ENCODE peak calls at places on chromosome 1, in five cellular contexts. V, U, M, A and L are unnamed samples.

GRCh38 chr1:164912290-164912689 is 353.3 kb downstream of the PBX1 start:
- DNase-seq in V (no peak), U (no peak), M (no peak), A (no peak), L (no peak)

GRCh38 chr1:213332491-213332890 is 281.4 kb downstream of the RPS6KC1 start:
- DNase-seq in V (no peak), U (no peak), M (no peak), A (no peak), L (no peak)

GRCh38 chr1:15076807-15077206 is 76.7 kb upstream of the TMEM51 start:
- DNase-seq in V (no peak), U (no peak), M (no peak), A (no peak), L (no peak)

GRCh38 chr1:153679337-153680119 is 1.0 kb downstream of the NPR1 start:
- DNase-seq in V (no peak), U (no peak), M (no peak), A (no peak), L (no peak)

GRCh38 chr1:78830321-78830720 is 176.2 kb downstream of the ADGRL4 start:
- DNase-seq in V (no peak), U (no peak), M (no peak), A (no peak), L (no peak)

GRCh38 chr1:203136409-203137042 is 9.0 kb downstream of the ADORA1 start:
- DNase-seq in V (peak), U (no peak), M (no peak), A (no peak), L (no peak)

GRCh38 chr1:205512059-205513045 is 7.9 kb downstream of the CDK18 start:
- DNase-seq in V (no peak), U (no peak), M (no peak), A (no peak), L (no peak)

GRCh38 chr1:63691672-63692425 is 82.0 kb upstream of the ROR1 start:
- DNase-seq in V (peak), U (no peak), M (peak), A (peak), L (peak)

GRCh38 chr1:168387781-168388760 is 107.4 kb downstream of the TBX19 start:
- DNase-seq in V (no peak), U (no peak), M (no peak), A (no peak), L (no peak)

GRCh38 chr1:110390096-110390495 is 730 bp downstream of the SLC16A4 start:
- DNase-seq in V (no peak), U (no peak), M (peak), A (no peak), L (no peak)

GRCh38 chr1:203086992-203087763 is 1.4 kb upstream of the MYOG start:
- DNase-seq in V (no peak), U (no peak), M (no peak), A (no peak), L (no peak)

GRCh38 chr1:8702121-8702520 is 115.3 kb downstream of the RERE start:
- DNase-seq in V (peak), U (no peak), M (peak), A (peak), L (peak)

GRCh38 chr1:226378071-226378470 is 29.8 kb downstream of the PARP1 start:
- DNase-seq in V (no peak), U (no peak), M (no peak), A (no peak), L (no peak)

GRCh38 chr1:110035236-110035752 is 870 bp downstream of the STRIP1 start:
- DNase-seq in V (peak), U (no peak), M (no peak), A (no peak), L (no peak)

GRCh38 chr1:228016181-228016510 is 9.3 kb downstream of the WNT3A start:
- DNase-seq in V (no peak), U (no peak), M (no peak), A (no peak), L (no peak)

GRCh38 chr1:6962390-6962955 is 177.2 kb downstream of the CAMTA1 start:
- DNase-seq in V (no peak), U (no peak), M (no peak), A (peak), L (peak)

GRCh38 chr1:226309398-226310122 is 596 bp upstream of the LIN9 start:
- DNase-seq in V (peak), U (no peak), M (peak), A (no peak), L (no peak)

GRCh38 chr1:40901886-40902633 is 39.9 kb upstream of the CITED4 start:
- DNase-seq in V (no peak), U (no peak), M (peak), A (no peak), L (no peak)

GRCh38 chr1:180309338-180309737 is 79.3 kb downstream of the LHX4 start:
- DNase-seq in V (no peak), U (no peak), M (peak), A (no peak), L (no peak)